ENCODE peak calls at places on chromosomes 3 and 15, in ten cellular contexts. N is H9, F is IMR-90, O is GM23248, B is HCEC 1CT, D is NB4, P is tibial nerve, Z is NCI-H69, Y is AG20443, H is B cell. E is an unnamed sample.

GRCh38 chr3:143222981-143223380 is 103.4 kb downstream of the CHST2 start:
- DNase-seq in N (no peak), F (no peak), O (no peak), B (no peak), D (peak), P (no peak), Z (no peak), Y (no peak), H (no peak), E (no peak)

GRCh38 chr3:109177888-109178287 is 41.4 kb downstream of the C3orf85 start:
- DNase-seq in N (no peak), F (no peak), O (no peak), B (no peak), D (no peak), P (no peak), Z (peak), Y (no peak), H (no peak), E (no peak)

GRCh38 chr15:79050341-79050740 is 40.2 kb downstream of the RASGRF1 start:
- DNase-seq in N (no peak), F (no peak), O (no peak), B (no peak), D (no peak), P (no peak), Z (no peak), Y (no peak), H (no peak), E (no peak)

GRCh38 chr3:46667061-46667621 is 26.3 kb downstream of the ALS2CL start:
- DNase-seq in N (peak), F (no peak), O (no peak), B (no peak), D (no peak), P (no peak), Z (peak), Y (no peak), H (peak), E (no peak)

GRCh38 chr3:71728632-71729342 is 3.6 kb upstream of the EIF4E3 start:
- DNase-seq in N (peak), F (no peak), O (peak), B (no peak), D (peak), P (no peak), Z (peak), Y (no peak), H (no peak), E (peak)

GRCh38 chr3:139906441-139906840 is 28.5 kb upstream of the CLSTN2 start:
- DNase-seq in N (peak), F (peak), O (peak), B (peak), D (peak), P (no peak), Z (no peak), Y (peak), H (no peak), E (no peak)

GRCh38 chr3:185210621-185211157 is 43.2 kb downstream of the EHHADH start:
- DNase-seq in N (no peak), F (no peak), O (no peak), B (no peak), D (no peak), P (no peak), Z (peak), Y (no peak), H (no peak), E (no peak)

GRCh38 chr15:48143856-48144255 is 23.1 kb downstream of the SLC24A5 start:
- DNase-seq in N (no peak), F (peak), O (no peak), B (peak), D (no peak), P (no peak), Z (peak), Y (no peak), H (no peak), E (no peak)

GRCh38 chr3:53328750-53329149 is 18.6 kb downstream of the DCP1A start:
- DNase-seq in N (no peak), F (peak), O (no peak), B (no peak), D (peak), P (no peak), Z (no peak), Y (no peak), H (no peak), E (no peak)

GRCh38 chr3:4680881-4681300 is 187.7 kb downstream of the ITPR1 start:
- DNase-seq in N (no peak), F (peak), O (peak), B (peak), D (peak), P (no peak), Z (no peak), Y (peak), H (no peak), E (no peak)

GRCh38 chr3:58746758-58747157 is 80.2 kb upstream of the FAM3D start:
- DNase-seq in N (no peak), F (no peak), O (no peak), B (no peak), D (no peak), P (no peak), Z (no peak), Y (no peak), H (no peak), E (no peak)

GRCh38 chr3:147159141-147159540 is 247.2 kb downstream of the ZIC4 start:
- DNase-seq in N (no peak), F (no peak), O (no peak), B (no peak), D (no peak), P (no peak), Z (no peak), Y (no peak), H (no peak), E (no peak)

GRCh38 chr3:169215461-169215860 is 448.1 kb downstream of the MECOM start:
- DNase-seq in N (no peak), F (no peak), O (no peak), B (no peak), D (no peak), P (no peak), Z (no peak), Y (no peak), H (no peak), E (no peak)

GRCh38 chr3:139935071-139935865 is at the start of gene CLSTN2:
- DNase-seq in N (peak), F (no peak), O (peak), B (no peak), D (no peak), P (peak), Z (peak), Y (peak), H (peak), E (no peak)

GRCh38 chr3:132569153-132569552 is 27.9 kb upstream of the ACKR4 start:
- DNase-seq in N (no peak), F (no peak), O (peak), B (no peak), D (no peak), P (no peak), Z (no peak), Y (no peak), H (no peak), E (no peak)

GRCh38 chr3:64872385-64872784 is 184.6 kb upstream of the ADAMTS9 start:
- DNase-seq in N (no peak), F (no peak), O (no peak), B (no peak), D (no peak), P (no peak), Z (no peak), Y (no peak), H (no peak), E (no peak)